ENCODE peak calls at places on chromosomes 2 and 18, in five cellular contexts. One of them, this sample, is unnamed.

GRCh38 chr2:1708476-1709334 is 35.6 kb downstream of the PXDN start:
- DNase-seq in stimulated activated CD4-positive, alpha-beta T cell treated with anti-CD3 and anti-CD28 coated beads, Interleukin-15, amount 100 ng/mL, for 24 hours: no peak
- DNase-seq in NCI-H774: peak; percentile 69
- DNase-seq in GDM1: no peak
- DNase-seq in effector memory CD8-positive, alpha-beta T cell: no peak
- DNase-seq in this sample: no peak

GRCh38 chr2:230054079-230054478 is 14.6 kb downstream of the SLC16A14 start:
- DNase-seq in stimulated activated CD4-positive, alpha-beta T cell treated with anti-CD3 and anti-CD28 coated beads, Interleukin-15, amount 100 ng/mL, for 24 hours: peak; percentile 15
- DNase-seq in NCI-H774: no peak
- DNase-seq in GDM1: no peak
- DNase-seq in effector memory CD8-positive, alpha-beta T cell: no peak
- DNase-seq in this sample: no peak

GRCh38 chr2:119827866-119828507 is 68.3 kb downstream of the PTPN4 start:
- DNase-seq in stimulated activated CD4-positive, alpha-beta T cell treated with anti-CD3 and anti-CD28 coated beads, Interleukin-15, amount 100 ng/mL, for 24 hours: no peak
- DNase-seq in NCI-H774: no peak
- DNase-seq in GDM1: no peak
- DNase-seq in effector memory CD8-positive, alpha-beta T cell: no peak
- DNase-seq in this sample: no peak

GRCh38 chr2:222973237-222973636 is 78.8 kb upstream of the KCNE4 start:
- DNase-seq in stimulated activated CD4-positive, alpha-beta T cell treated with anti-CD3 and anti-CD28 coated beads, Interleukin-15, amount 100 ng/mL, for 24 hours: no peak
- DNase-seq in NCI-H774: no peak
- DNase-seq in GDM1: no peak
- DNase-seq in effector memory CD8-positive, alpha-beta T cell: no peak
- DNase-seq in this sample: no peak

GRCh38 chr2:168220971-168221819 is 26.2 kb downstream of the STK39 start:
- DNase-seq in stimulated activated CD4-positive, alpha-beta T cell treated with anti-CD3 and anti-CD28 coated beads, Interleukin-15, amount 100 ng/mL, for 24 hours: no peak
- DNase-seq in NCI-H774: no peak
- DNase-seq in GDM1: no peak
- DNase-seq in effector memory CD8-positive, alpha-beta T cell: no peak
- DNase-seq in this sample: peak; percentile 26

GRCh38 chr2:157938556-157938955 is 62.4 kb upstream of the ACVR1 start:
- DNase-seq in stimulated activated CD4-positive, alpha-beta T cell treated with anti-CD3 and anti-CD28 coated beads, Interleukin-15, amount 100 ng/mL, for 24 hours: no peak
- DNase-seq in NCI-H774: no peak
- DNase-seq in GDM1: no peak
- DNase-seq in effector memory CD8-positive, alpha-beta T cell: no peak
- DNase-seq in this sample: peak; percentile 82

GRCh38 chr2:15112216-15112615 is 448.9 kb downstream of the NBAS start:
- DNase-seq in stimulated activated CD4-positive, alpha-beta T cell treated with anti-CD3 and anti-CD28 coated beads, Interleukin-15, amount 100 ng/mL, for 24 hours: no peak
- DNase-seq in NCI-H774: no peak
- DNase-seq in GDM1: no peak
- DNase-seq in effector memory CD8-positive, alpha-beta T cell: no peak
- DNase-seq in this sample: peak; percentile 53

GRCh38 chr18:54742654-54743053 is 85.6 kb upstream of the RAB27B start:
- DNase-seq in stimulated activated CD4-positive, alpha-beta T cell treated with anti-CD3 and anti-CD28 coated beads, Interleukin-15, amount 100 ng/mL, for 24 hours: no peak
- DNase-seq in NCI-H774: no peak
- DNase-seq in GDM1: no peak
- DNase-seq in effector memory CD8-positive, alpha-beta T cell: no peak
- DNase-seq in this sample: no peak

GRCh38 chr2:168311265-168311925 is 64.0 kb upstream of the STK39 start:
- DNase-seq in stimulated activated CD4-positive, alpha-beta T cell treated with anti-CD3 and anti-CD28 coated beads, Interleukin-15, amount 100 ng/mL, for 24 hours: no peak
- DNase-seq in NCI-H774: peak; percentile 71
- DNase-seq in GDM1: no peak
- DNase-seq in effector memory CD8-positive, alpha-beta T cell: no peak
- DNase-seq in this sample: no peak

GRCh38 chr2:134458950-134459349 is 205.1 kb downstream of the MGAT5 start:
- DNase-seq in stimulated activated CD4-positive, alpha-beta T cell treated with anti-CD3 and anti-CD28 coated beads, Interleukin-15, amount 100 ng/mL, for 24 hours: no peak
- DNase-seq in NCI-H774: no peak
- DNase-seq in GDM1: no peak
- DNase-seq in effector memory CD8-positive, alpha-beta T cell: no peak
- DNase-seq in this sample: no peak

GRCh38 chr2:221975151-221975550 is 323.6 kb downstream of the PAX3 start:
- DNase-seq in stimulated activated CD4-positive, alpha-beta T cell treated with anti-CD3 and anti-CD28 coated beads, Interleukin-15, amount 100 ng/mL, for 24 hours: no peak
- DNase-seq in NCI-H774: no peak
- DNase-seq in GDM1: no peak
- DNase-seq in effector memory CD8-positive, alpha-beta T cell: no peak
- DNase-seq in this sample: no peak

GRCh38 chr2:85935746-85936208 is 47.0 kb upstream of the ST3GAL5 start:
- DNase-seq in stimulated activated CD4-positive, alpha-beta T cell treated with anti-CD3 and anti-CD28 coated beads, Interleukin-15, amount 100 ng/mL, for 24 hours: no peak
- DNase-seq in NCI-H774: no peak
- DNase-seq in GDM1: no peak
- DNase-seq in effector memory CD8-positive, alpha-beta T cell: no peak
- DNase-seq in this sample: peak; percentile 99